ENCODE peak calls at places on chromosomes 6 and 20, in six cellular contexts. V, E, B, D, I and K are unnamed samples.

GRCh38 chr6:36751833-36752186 is 54.2 kb downstream of the RAB44 start:
- DNase-seq in V (no peak), E (no peak), B (no peak), D (no peak), I (no peak), K (no peak)

GRCh38 chr6:148745926-148746325 is 904 bp upstream of the UST start:
- DNase-seq in E (no peak), I (no peak), B (no peak), D (no peak), V (no peak), K (no peak)

GRCh38 chr6:47483853-47484546 is 6.4 kb downstream of the CD2AP start:
- DNase-seq in B (peak), V (no peak), D (no peak), E (no peak), I (no peak), K (peak)

GRCh38 chr6:11854418-11855165 is 76.0 kb upstream of the ADTRP start:
- DNase-seq in E (no peak), I (no peak), V (no peak), B (peak), D (no peak), K (peak)

GRCh38 chr20:53652859-53653520 is 59.4 kb upstream of the ZNF217 start:
- DNase-seq in B (no peak), V (no peak), D (no peak), I (no peak), E (no peak), K (no peak)

GRCh38 chr6:44485601-44486000 is 98.1 kb downstream of the CDC5L start:
- DNase-seq in E (no peak), D (no peak), I (no peak), V (no peak), B (no peak), K (no peak)

GRCh38 chr6:18148304-18149025 is 6.4 kb downstream of the TPMT start:
- DNase-seq in I (no peak), D (no peak), V (no peak), E (no peak), B (peak), K (peak)

GRCh38 chr6:8082954-8083858 is 19.0 kb upstream of the BLOC1S5 start:
- DNase-seq in E (no peak), I (no peak), B (peak), V (no peak), D (no peak), K (peak)

GRCh38 chr20:62355527-62356142 is 11.5 kb downstream of the LAMA5 start:
- DNase-seq in B (peak), E (no peak), I (no peak), V (no peak), D (no peak), K (no peak)

GRCh38 chr20:1816384-1817381 is 78.5 kb upstream of the SIRPA start:
- DNase-seq in E (no peak), B (peak), I (no peak), D (no peak), V (peak), K (peak)

GRCh38 chr6:170523256-170524187 is 29.6 kb downstream of the PSMB1 start:
- DNase-seq in V (no peak), B (no peak), I (no peak), E (no peak), D (no peak), K (no peak)

GRCh38 chr20:35329435-35330139 is 37.4 kb upstream of the FAM83C start:
- DNase-seq in E (no peak), I (peak), D (peak), V (peak), B (peak), K (peak)

GRCh38 chr20:39799366-39799965 is 837.3 kb downstream of the DHX35 start:
- DNase-seq in E (no peak), V (no peak), D (no peak), B (no peak), I (no peak), K (no peak)

GRCh38 chr6:89411269-89412070 is 603 bp downstream of the RRAGD start:
- DNase-seq in B (peak), D (no peak), E (no peak), V (peak), I (peak), K (no peak)

GRCh38 chr20:57576942-57577550 is 16.1 kb downstream of the PCK1 start:
- DNase-seq in D (no peak), I (no peak), E (no peak), V (no peak), B (no peak), K (no peak)

GRCh38 chr6:113684382-113684901 is 172.7 kb upstream of the MARCKS start:
- DNase-seq in V (no peak), D (no peak), I (peak), B (peak), E (no peak), K (peak)

GRCh38 chr6:21593927-21594421 is 423 bp downstream of the SOX4 start:
- DNase-seq in V (no peak), E (no peak), I (peak), D (no peak), B (no peak), K (peak)

GRCh38 chr6:143059616-143060353 is 904 bp upstream of the AIG1 start:
- DNase-seq in I (peak), E (no peak), V (peak), D (no peak), B (peak), K (peak)

GRCh38 chr20:41138527-41139226 is 1.3 kb downstream of the PLCG1 start:
- DNase-seq in E (no peak), B (peak), V (no peak), D (peak), I (no peak), K (peak)

GRCh38 chr20:24781061-24781980 is 167.7 kb upstream of the CST7 start:
- DNase-seq in E (no peak), V (peak), D (no peak), I (no peak), B (peak), K (peak)

GRCh38 chr6:121055572-121056163 is 278.6 kb downstream of the TBC1D32 start:
- DNase-seq in E (peak), B (peak), V (no peak), D (peak), I (peak), K (peak)

GRCh38 chr6:137705166-137706064 is 161.6 kb upstream of the TNFAIP3 start:
- DNase-seq in V (peak), E (no peak), I (peak), B (peak), D (peak), K (peak)

GRCh38 chr6:168247456-168248147 is 72.0 kb downstream of the DACT2 start:
- DNase-seq in E (no peak), D (no peak), V (no peak), B (peak), I (no peak), K (no peak)

GRCh38 chr6:3822747-3823445 is 26.3 kb upstream of the FAM50B start:
- DNase-seq in E (no peak), I (peak), V (no peak), D (no peak), B (no peak), K (no peak)

GRCh38 chr20:35368616-35369423 is 43.0 kb downstream of the UQCC1 start:
- DNase-seq in D (no peak), B (no peak), V (peak), E (no peak), I (no peak), K (no peak)

GRCh38 chr6:10446548-10446947 is 31.7 kb upstream of the TFAP2A start:
- DNase-seq in V (no peak), D (no peak), B (no peak), E (no peak), I (no peak), K (no peak)
- H2AFZ ChIP-seq in V (no peak), D (no peak), B (no peak), E (no peak), I (no peak), K (no peak)

DNA sequence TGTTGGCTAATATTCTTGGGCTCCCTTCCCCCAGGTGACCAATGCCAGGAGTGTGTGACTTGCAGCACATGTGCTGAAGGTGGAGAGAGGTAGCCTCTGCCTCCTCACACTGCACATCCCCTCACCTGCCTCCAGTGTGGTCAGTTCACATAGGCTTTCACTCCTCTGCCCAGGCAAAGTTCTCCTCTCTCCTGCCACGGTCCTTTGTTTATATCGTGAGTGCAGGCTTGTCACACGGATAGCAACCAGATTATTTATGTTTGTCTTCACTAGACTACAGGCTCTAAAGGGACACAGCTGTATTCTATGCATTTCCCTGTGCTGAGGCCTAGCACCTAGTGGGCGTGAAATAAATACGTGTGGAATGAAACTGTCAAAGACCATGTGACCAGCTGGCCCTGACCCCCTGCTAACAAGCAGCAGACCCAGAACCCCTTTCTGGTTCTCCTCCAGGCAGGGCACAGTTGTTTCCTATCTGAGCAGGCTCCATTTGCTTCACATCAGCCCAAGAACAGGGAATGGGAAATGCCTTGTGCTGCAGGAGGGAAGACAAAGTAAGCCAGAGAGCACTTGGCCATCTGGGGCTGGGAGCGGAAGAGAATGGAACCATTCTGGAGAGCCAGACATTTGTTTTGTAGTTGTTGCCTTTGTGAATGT is 42.3 kb downstream of the UNC5CL start:
- DNase-seq in D (peak), I (no peak), V (peak), B (peak), E (no peak), K (peak)
- H3K4ac ChIP-seq in D (no peak), I (no peak), V (no peak), B (peak), E (peak), K (peak)

DNA sequence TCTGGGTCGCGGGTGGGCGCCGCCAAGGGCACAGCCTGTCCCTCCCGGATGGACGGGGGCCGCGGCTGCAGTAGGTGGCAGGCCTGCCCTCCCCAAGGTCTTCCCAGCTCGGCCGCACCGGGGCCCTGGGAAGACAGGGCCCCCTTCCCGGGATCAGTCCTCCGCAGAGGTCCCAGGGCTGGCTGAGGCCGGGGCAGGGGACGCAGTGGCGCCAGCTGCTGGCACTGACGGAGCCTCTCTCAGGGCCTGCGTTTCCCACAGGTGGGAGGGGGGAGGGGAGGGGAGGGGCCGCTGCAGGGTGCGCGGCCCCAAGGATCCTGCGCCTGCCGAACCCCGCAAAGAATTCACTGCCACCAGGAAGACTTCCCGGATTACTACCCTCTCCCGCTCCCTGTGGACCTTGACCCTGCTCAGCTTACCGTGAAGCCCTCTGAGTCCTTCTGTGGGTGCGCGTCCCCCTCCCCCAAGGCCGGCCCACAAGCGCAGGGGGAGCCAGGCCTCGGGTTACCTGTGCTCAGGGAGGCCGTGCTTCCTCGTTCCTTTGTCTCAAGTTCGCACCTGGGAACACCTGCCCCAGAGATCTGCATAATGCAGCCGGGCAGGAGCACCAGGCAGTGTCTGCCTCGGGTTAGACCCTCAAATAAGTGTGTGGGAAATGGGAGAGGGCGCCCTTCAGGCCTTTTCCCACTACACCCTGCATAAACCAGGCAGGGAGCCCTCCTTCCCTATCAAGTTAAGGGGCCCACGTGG is 5.1 kb downstream of the LZTS3 start:
- DNase-seq in I (no peak), D (no peak), V (peak), B (no peak), E (peak), K (no peak)
- H2AFZ ChIP-seq in I (peak), D (no peak), V (no peak), B (no peak), E (peak), K (peak)

DNA sequence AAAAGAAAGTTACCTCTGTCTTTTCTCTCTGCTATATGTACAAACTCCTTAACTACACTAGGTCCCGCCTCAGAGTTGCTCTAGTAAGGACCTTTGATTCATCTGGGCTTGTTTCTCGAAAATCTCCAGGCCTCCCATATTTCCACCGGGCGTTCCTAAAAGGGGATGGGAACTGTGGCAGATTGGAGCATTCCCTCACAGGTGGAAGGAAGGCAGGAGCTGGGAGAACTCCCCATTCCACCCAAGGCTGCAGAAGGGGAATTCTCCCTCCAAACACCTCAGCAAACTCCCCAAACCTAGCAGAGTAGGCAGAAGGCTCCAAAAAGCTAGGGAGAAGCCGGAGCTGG is 1.6 kb upstream of the TFAP2A start:
- DNase-seq in V (no peak), I (no peak), D (no peak), B (no peak), E (no peak), K (no peak)
- H3K4ac ChIP-seq in V (no peak), I (peak), D (no peak), B (no peak), E (no peak), K (no peak)